ENCODE peak calls at places on chromosomes 4 and X, in four cellular contexts. V is omental fat pad, P is keratinocyte, N is Caki2. C is an unnamed sample.

GRCh38 chrX:128460835-128461234 is 408.6 kb upstream of the ACTRT1 start:
- DNase-seq in N (no peak), P (no peak), V (no peak), C (no peak)

GRCh38 chrX:153412746-153413720 is 1.8 kb downstream of the ZFP92 start:
- DNase-seq in V (no peak), P (no peak), N (no peak), C (no peak)

GRCh38 chrX:111759676-111760075 is 78.7 kb downstream of the ALG13 start:
- DNase-seq in N (no peak), V (no peak), P (no peak), C (no peak)

GRCh38 chr4:73967891-73968290 is 13.9 kb downstream of the PF4 start:
- DNase-seq in N (no peak), V (no peak), P (no peak), C (no peak)

GRCh38 chr4:176360446-176360845 is 40.7 kb downstream of the SPCS3 start:
- DNase-seq in V (no peak), P (no peak), N (no peak), C (peak; percentile 39)

GRCh38 chrX:150767045-150767395 is 73.8 kb downstream of the MTMR1 start:
- DNase-seq in P (no peak), V (no peak), N (no peak), C (no peak)

GRCh38 chr4:82713856-82714255 is 84.7 kb downstream of the SCD5 start:
- DNase-seq in P (peak; percentile 25), V (no peak), N (no peak), C (peak; percentile 24)

GRCh38 chr4:22473268-22473667 is 42.6 kb downstream of the ADGRA3 start:
- DNase-seq in V (no peak), P (peak; percentile 58), N (peak; percentile 23), C (peak; percentile 75)

GRCh38 chr4:79249879-79250503 is 75.9 kb downstream of the NAA11 start:
- DNase-seq in N (no peak), V (no peak), P (no peak), C (no peak)

GRCh38 chrX:137427061-137427778 is 138.7 kb upstream of the ZIC3 start:
- DNase-seq in P (no peak), V (no peak), N (no peak), C (no peak)

C was measured in IMR-90.